ENCODE peak calls at places on chromosomes 13 and 19, in four cellular contexts. W is OCI-LY7, S is brain microvascular endothelial cell, Y is breast epithelium. O is an unnamed sample.

GRCh38 chr13:74325106-74325505 is 190.9 kb upstream of the KLF12 start:
- DNase-seq in W (no peak), S (peak), Y (no peak), O (no peak)

GRCh38 chr13:42990147-42990990 is 1.7 kb downstream of the EPSTI1 start:
- DNase-seq in W (no peak), S (peak), Y (no peak), O (peak)

GRCh38 chr13:112354330-112355273 is 21.6 kb upstream of the SPACA7 start:
- DNase-seq in W (no peak), S (no peak), Y (no peak), O (no peak)

GRCh38 chr13:36891752-36892151 is 28.3 kb downstream of the SMAD9 start:
- DNase-seq in W (no peak), S (no peak), Y (no peak), O (no peak)

GRCh38 chr13:99191900-99192399 is 8.7 kb upstream of the UBAC2 start:
- DNase-seq in W (no peak), S (peak), Y (peak), O (no peak)

GRCh38 chr19:42203700-42204099 is 13.8 kb downstream of the DEDD2 start:
- DNase-seq in W (no peak), S (no peak), Y (no peak), O (no peak)

GRCh38 chr13:25371608-25372274 is at the start of gene ATP8A2:
- DNase-seq in W (no peak), S (no peak), Y (no peak), O (no peak)

GRCh38 chr19:55257461-55258411 is 1.1 kb downstream of the PPP6R1 start:
- DNase-seq in W (peak), S (peak), Y (no peak), O (no peak)

GRCh38 chr19:49506575-49507105 is 5.8 kb upstream of the FCGRT start:
- DNase-seq in W (peak), S (no peak), Y (no peak), O (peak)

GRCh38 chr19:50772408-50773311 is 2.4 kb downstream of the GPR32 start:
- DNase-seq in W (peak), S (no peak), Y (no peak), O (peak)

GRCh38 chr19:48683349-48683748 is 10.5 kb upstream of the NTN5 start:
- DNase-seq in W (peak), S (peak), Y (no peak), O (peak)

GRCh38 chr13:74641586-74641985 is 507.4 kb upstream of the KLF12 start:
- DNase-seq in W (no peak), S (peak), Y (no peak), O (no peak)

GRCh38 chr13:44331912-44332840 is 41.4 kb upstream of the SERP2 start:
- DNase-seq in W (no peak), S (peak), Y (no peak), O (no peak)

GRCh38 chr19:3966051-3967017 is 4.6 kb downstream of the DAPK3 start:
- DNase-seq in W (no peak), S (no peak), Y (no peak), O (no peak)

GRCh38 chr13:113973218-113974164 is at the start of gene C13orf46:
- DNase-seq in W (no peak), S (no peak), Y (no peak), O (no peak)

GRCh38 chr13:111219306-111219705 is 101.1 kb upstream of the TEX29 start:
- DNase-seq in W (no peak), S (peak), Y (no peak), O (no peak)

GRCh38 chr13:97945792-97946419 is 7.6 kb upstream of the IPO5 start:
- DNase-seq in W (no peak), S (peak), Y (no peak), O (no peak)

GRCh38 chr13:109904218-109904617 is 117.8 kb upstream of the IRS2 start:
- DNase-seq in W (peak), S (no peak), Y (no peak), O (no peak)

GRCh38 chr19:47379398-47379938 is 30.4 kb downstream of the DHX34 start:
- DNase-seq in W (no peak), S (no peak), Y (no peak), O (no peak)

GRCh38 chr19:2811221-2811722 is 8.4 kb upstream of the ZNF554 start:
- DNase-seq in W (no peak), S (no peak), Y (no peak), O (peak)

GRCh38 chr13:30808600-30808999 is 73.3 kb downstream of the ALOX5AP start:
- DNase-seq in W (no peak), S (no peak), Y (no peak), O (no peak)

GRCh38 chr19:47142779-47143178 is 12.1 kb downstream of the SAE1 start:
- DNase-seq in W (no peak), S (no peak), Y (no peak), O (no peak)

GRCh38 chr13:53151692-53152421 is 123.2 kb downstream of the OLFM4 start:
- DNase-seq in W (peak), S (peak), Y (no peak), O (peak)

GRCh38 chr19:1245884-1246816 is 2.2 kb upstream of the MIDN start:
- DNase-seq in W (no peak), S (no peak), Y (no peak), O (no peak)

GRCh38 chr19:1245468-1245867 is 2.9 kb upstream of the MIDN start:
- DNase-seq in W (no peak), S (no peak), Y (no peak), O (no peak)

GRCh38 chr19:1243768-1244692 is 2.5 kb downstream of the ATP5F1D start:
- DNase-seq in W (peak), S (peak), Y (peak), O (peak)

GRCh38 chr19:1247747-1248453 is 483 bp upstream of the MIDN start:
- DNase-seq in W (no peak), S (peak), Y (no peak), O (no peak)

DNA sequence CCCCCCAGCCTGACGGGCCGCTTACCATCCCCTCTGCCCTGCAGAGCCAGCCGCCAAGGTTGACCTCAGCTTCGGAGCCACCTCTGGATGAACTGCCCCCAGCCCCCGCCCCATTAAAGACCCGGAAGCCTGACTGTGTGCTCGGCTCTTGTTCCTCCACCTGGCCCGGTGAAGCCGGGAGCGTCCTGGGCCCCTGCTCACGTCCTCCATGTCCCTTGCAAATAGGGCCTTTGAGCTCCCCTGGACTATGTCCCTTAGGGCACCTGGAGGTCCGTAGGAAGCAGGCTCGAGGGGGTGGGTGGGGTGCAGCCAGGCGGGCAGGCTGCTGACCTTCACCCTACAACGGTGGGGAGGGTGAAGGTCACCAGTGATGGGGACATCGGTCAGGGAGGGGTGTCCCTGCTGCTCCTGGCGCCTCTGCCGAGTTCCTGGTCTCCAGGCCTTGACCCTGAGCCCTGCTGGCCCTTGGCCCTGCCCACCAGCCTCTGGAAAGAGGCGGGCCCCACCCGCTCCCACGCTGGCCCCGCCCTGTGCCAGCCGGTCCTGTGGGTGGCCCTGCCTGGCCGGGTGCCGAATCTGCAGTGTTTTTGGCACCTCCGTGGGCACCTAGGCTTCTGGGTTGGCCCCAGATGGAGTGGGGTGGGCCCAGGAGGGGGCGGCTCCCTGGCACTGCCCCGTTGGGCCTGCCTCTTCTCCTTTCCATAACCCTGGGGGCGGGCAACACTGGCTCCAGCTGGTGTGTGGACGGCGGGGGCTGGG is 3.3 kb downstream of the ATP5F1D start:
- DNase-seq in W (no peak), S (no peak), Y (no peak), O (no peak)
- TF ChIP-seq CTCF in W (no peak), S (no peak), Y (no peak), O (no peak)

GRCh38 chr13:81140675-81141074 is 799.7 kb upstream of the SPRY2 start:
- DNase-seq in W (no peak), S (no peak), Y (no peak), O (no peak)

GRCh38 chr13:81138353-81138995 is 797.5 kb upstream of the SPRY2 start:
- DNase-seq in W (no peak), S (no peak), Y (no peak), O (no peak)

DNA sequence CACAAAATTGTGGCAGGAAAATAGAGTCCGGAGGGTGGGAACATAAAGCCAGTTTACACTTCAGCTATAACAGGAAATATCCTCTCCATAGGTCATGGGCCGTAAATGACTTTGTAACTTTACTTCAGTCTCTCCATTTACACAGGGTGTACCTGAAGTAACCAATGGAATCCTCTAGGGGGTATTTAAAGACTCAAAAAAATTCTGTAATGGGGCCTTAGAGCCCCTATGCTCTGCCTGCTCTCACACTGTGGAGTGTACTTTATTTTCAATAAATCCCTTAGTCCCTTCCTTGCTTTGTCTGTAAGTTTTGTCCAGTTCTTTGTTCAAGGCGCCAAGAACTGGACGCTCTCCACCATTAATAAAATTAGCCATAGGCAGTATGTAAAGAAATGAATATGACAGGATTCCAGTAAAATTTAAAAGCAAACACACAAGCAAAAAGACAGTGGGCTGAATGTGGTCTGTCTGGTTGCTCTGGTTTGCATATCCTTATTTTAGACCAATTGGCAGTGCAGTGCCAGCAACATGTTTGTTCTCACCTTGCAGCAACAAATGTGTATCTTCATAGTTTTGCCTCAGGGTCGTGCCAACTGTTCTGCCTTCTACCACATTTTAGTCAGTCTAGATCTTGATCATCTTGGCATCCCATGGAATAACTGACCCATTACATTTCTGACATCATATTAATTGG is 801.5 kb upstream of the SPRY2 start:
- DNase-seq in W (no peak), S (no peak), Y (no peak), O (no peak)
- TF ChIP-seq CTCF in W (no peak), S (no peak), Y (no peak), O (no peak)

DNA sequence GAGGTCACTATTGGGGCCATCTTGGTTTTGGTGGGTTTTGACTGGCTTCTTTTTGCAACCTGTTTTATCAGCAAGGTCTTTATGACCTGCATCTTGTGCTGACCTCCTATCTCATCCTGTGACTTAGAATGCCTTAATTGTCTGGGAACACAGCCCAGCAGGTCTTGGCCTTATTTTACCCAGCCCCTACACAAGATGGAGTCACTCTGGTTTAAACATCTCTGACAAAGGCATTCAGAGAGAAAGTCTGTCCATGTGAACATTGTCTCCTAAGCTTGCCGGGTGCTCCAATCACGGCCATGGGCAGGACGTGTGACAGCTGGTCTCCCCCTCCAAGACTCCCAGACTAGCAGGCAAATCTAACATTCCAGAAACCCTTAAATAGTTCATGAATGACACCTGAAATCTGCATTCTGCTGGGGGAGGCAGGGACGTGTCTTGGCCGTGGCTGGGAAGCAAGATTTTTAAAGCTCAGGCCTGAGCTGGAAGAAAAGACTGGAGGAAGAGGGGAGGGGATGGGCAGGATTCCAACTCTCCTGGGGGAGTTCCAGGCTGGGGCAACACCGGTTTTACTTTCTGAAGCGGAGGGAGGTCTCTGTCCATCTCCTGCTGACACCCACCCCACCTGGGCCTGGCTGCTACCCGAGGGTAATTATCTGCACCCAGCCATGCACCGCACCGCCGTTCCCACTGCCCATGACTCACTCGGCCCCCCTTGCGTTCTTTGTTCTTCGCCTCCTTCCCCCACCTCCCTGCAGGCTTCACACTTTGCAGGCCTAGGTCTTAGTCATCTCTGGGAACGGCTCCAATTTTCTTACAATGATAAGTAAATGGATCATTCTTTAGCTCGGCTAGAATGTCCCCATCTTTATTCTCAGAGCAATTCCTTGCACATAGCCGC is 11.5 kb upstream of the OR1M1 start:
- DNase-seq in W (no peak), S (peak), Y (peak), O (no peak)
- TF ChIP-seq CTCF in W (no peak), S (no peak), Y (no peak), O (no peak)

DNA sequence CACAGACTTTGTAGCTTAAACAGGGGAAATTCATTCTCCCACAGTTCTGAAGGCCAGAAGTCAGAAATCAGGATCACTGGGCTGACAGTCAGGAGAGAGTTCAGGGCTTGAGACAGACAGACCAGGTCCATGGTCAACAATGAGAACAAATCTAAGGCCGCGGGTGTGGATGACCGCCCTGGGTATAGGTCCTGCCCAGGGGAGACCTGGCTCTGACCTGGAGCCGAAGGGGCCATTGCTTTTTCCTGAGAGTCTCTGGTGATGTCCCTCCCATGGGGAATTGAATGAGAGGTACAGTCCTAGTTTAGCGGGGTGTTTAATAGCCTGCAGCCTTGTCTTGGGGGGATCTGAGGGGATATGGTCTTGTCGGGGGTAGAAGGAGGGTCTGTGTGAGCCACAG is 25.2 kb upstream of the FBL start:
- DNase-seq in W (no peak), S (no peak), Y (no peak), O (no peak)
- TF ChIP-seq CTCF in W (no peak), S (no peak), Y (no peak), O (no peak)

O was measured in GM13977.